ENCODE peak calls at places on chromosomes 1 and 21, in five cellular contexts. One of them, this sample, is unnamed.

GRCh38 chr1:9787702-9788101 is 36.1 kb downstream of the CLSTN1 start:
- DNase-seq in T-helper 2 cell: peak
- DNase-seq in stimulated activated CD4-positive, alpha-beta T cell treated with anti-CD3 and anti-CD28 coated beads, Interleukin-15, amount 100 ng/mL, for 1 hour: peak
- DNase-seq in NCI-H510A treated with DMSO at 0.1 percent for 48 hours: no peak
- DNase-seq in psoas muscle: no peak
- DNase-seq in this sample: no peak

GRCh38 chr1:21669287-21670058 is at the start of gene RAP1GAP:
- DNase-seq in stimulated activated CD4-positive, alpha-beta T cell treated with anti-CD3 and anti-CD28 coated beads, Interleukin-15, amount 100 ng/mL, for 1 hour: no peak
- DNase-seq in psoas muscle: no peak
- DNase-seq in T-helper 2 cell: no peak
- DNase-seq in NCI-H510A treated with DMSO at 0.1 percent for 48 hours: peak
- DNase-seq in this sample: no peak

GRCh38 chr1:65235867-65236805 is 73.2 kb upstream of the DNAJC6 start:
- DNase-seq in NCI-H510A treated with DMSO at 0.1 percent for 48 hours: peak
- DNase-seq in psoas muscle: no peak
- DNase-seq in T-helper 2 cell: no peak
- DNase-seq in stimulated activated CD4-positive, alpha-beta T cell treated with anti-CD3 and anti-CD28 coated beads, Interleukin-15, amount 100 ng/mL, for 1 hour: no peak
- DNase-seq in this sample: peak

GRCh38 chr1:109256971-109257681 is 7.8 kb downstream of the CELSR2 start:
- DNase-seq in stimulated activated CD4-positive, alpha-beta T cell treated with anti-CD3 and anti-CD28 coated beads, Interleukin-15, amount 100 ng/mL, for 1 hour: no peak
- DNase-seq in NCI-H510A treated with DMSO at 0.1 percent for 48 hours: no peak
- DNase-seq in psoas muscle: no peak
- DNase-seq in T-helper 2 cell: no peak
- DNase-seq in this sample: no peak

GRCh38 chr1:226185153-226186036 is 1.1 kb downstream of the ACBD3 start:
- DNase-seq in stimulated activated CD4-positive, alpha-beta T cell treated with anti-CD3 and anti-CD28 coated beads, Interleukin-15, amount 100 ng/mL, for 1 hour: no peak
- DNase-seq in T-helper 2 cell: no peak
- DNase-seq in psoas muscle: no peak
- DNase-seq in NCI-H510A treated with DMSO at 0.1 percent for 48 hours: no peak
- DNase-seq in this sample: no peak

GRCh38 chr1:110687244-110687643 is 12.5 kb upstream of the KCNA3 start:
- DNase-seq in psoas muscle: no peak
- DNase-seq in stimulated activated CD4-positive, alpha-beta T cell treated with anti-CD3 and anti-CD28 coated beads, Interleukin-15, amount 100 ng/mL, for 1 hour: no peak
- DNase-seq in NCI-H510A treated with DMSO at 0.1 percent for 48 hours: peak
- DNase-seq in T-helper 2 cell: no peak
- DNase-seq in this sample: no peak

GRCh38 chr21:38349111-38349746 is 92.4 kb downstream of the KCNJ15 start:
- DNase-seq in psoas muscle: no peak
- DNase-seq in NCI-H510A treated with DMSO at 0.1 percent for 48 hours: peak
- DNase-seq in T-helper 2 cell: no peak
- DNase-seq in stimulated activated CD4-positive, alpha-beta T cell treated with anti-CD3 and anti-CD28 coated beads, Interleukin-15, amount 100 ng/mL, for 1 hour: no peak
- DNase-seq in this sample: peak

GRCh38 chr1:228097333-228098081 is 5.6 kb downstream of the C1orf35 start:
- DNase-seq in T-helper 2 cell: no peak
- DNase-seq in psoas muscle: peak
- DNase-seq in NCI-H510A treated with DMSO at 0.1 percent for 48 hours: no peak
- DNase-seq in stimulated activated CD4-positive, alpha-beta T cell treated with anti-CD3 and anti-CD28 coated beads, Interleukin-15, amount 100 ng/mL, for 1 hour: no peak
- DNase-seq in this sample: no peak